ENCODE peak calls at places on chromosomes 13 and 19, in four cellular contexts. Q is K562, E is H1, Z is HepG2. G is an unnamed sample.

GRCh38 chr13:51781246-51782022 is 22.5 kb downstream of the DHRS12 start:
- DNase-seq in Z (no peak), E (no peak), Q (no peak), G (no peak)

GRCh38 chr19:13588953-13589833 is 82.9 kb upstream of the CACNA1A start:
- DNase-seq in E (peak), Q (peak), Z (peak), G (peak)

GRCh38 chr13:23867027-23867491 is 22.1 kb downstream of the MIPEP start:
- DNase-seq in Q (no peak), Z (no peak), E (no peak), G (peak)

GRCh38 chr13:47499358-47500150 is 501.5 kb downstream of the SUCLA2 start:
- DNase-seq in E (no peak), Z (no peak), Q (no peak), G (no peak)

GRCh38 chr19:50658438-50659317 is 9.4 kb downstream of the C19orf81 start:
- DNase-seq in Z (no peak), E (peak), Q (peak), G (peak)

GRCh38 chr19:4295972-4296771 is 6.0 kb downstream of the TMIGD2 start:
- DNase-seq in Z (no peak), E (no peak), Q (no peak), G (no peak)

GRCh38 chr13:51027644-51028043 is 83.4 kb downstream of the C13orf42 start:
- DNase-seq in Q (no peak), Z (no peak), E (peak), G (no peak)

GRCh38 chr13:43776680-43777079 is 10.1 kb downstream of the ENOX1 start:
- DNase-seq in Z (no peak), Q (no peak), E (no peak), G (no peak)

GRCh38 chr19:4267101-4267900 is 11.8 kb upstream of the SHD start:
- DNase-seq in E (peak), Q (peak), Z (peak), G (peak)

GRCh38 chr13:44051923-44052322 is 172.2 kb downstream of the LACC1 start:
- DNase-seq in E (no peak), Z (no peak), Q (no peak), G (peak)

GRCh38 chr19:14561249-14561648 is 10.6 kb downstream of the NDUFB7 start:
- DNase-seq in E (no peak), Q (no peak), Z (no peak), G (no peak)

GRCh38 chr13:36297600-36298338 is at the start of gene CCDC169:
- DNase-seq in E (peak), Q (peak), Z (peak), G (peak)

GRCh38 chr13:50030315-50030714 is 15.1 kb downstream of the KCNRG start:
- DNase-seq in Q (no peak), E (no peak), Z (peak), G (no peak)

GRCh38 chr13:46403851-46404731 is 17.0 kb upstream of the RUBCNL start:
- DNase-seq in Z (no peak), E (no peak), Q (no peak), G (no peak)

GRCh38 chr19:35261356-35262100 is 7.2 kb upstream of the USF2 start:
- DNase-seq in Q (no peak), E (no peak), Z (no peak), G (no peak)

GRCh38 chr13:111203742-111204386 is 88.8 kb downstream of the ARHGEF7 start:
- DNase-seq in Z (no peak), E (no peak), Q (no peak), G (no peak)

GRCh38 chr13:94713556-94714182 is 1.3 kb upstream of the SOX21 start:
- DNase-seq in Q (no peak), Z (no peak), E (peak), G (no peak)

GRCh38 chr13:111344471-111345191 is 24.2 kb downstream of the TEX29 start:
- DNase-seq in Z (peak), Q (peak), E (peak), G (no peak)

GRCh38 chr19:9645466-9645865 is 24.4 kb upstream of the ZNF561 start:
- DNase-seq in E (no peak), Q (no peak), Z (no peak), G (no peak)

GRCh38 chr13:95298971-95299627 is 2.2 kb downstream of the ABCC4 start:
- DNase-seq in E (no peak), Z (no peak), Q (no peak), G (peak)

GRCh38 chr13:46575843-46576242 is 22.9 kb downstream of the LRCH1 start:
- DNase-seq in E (no peak), Q (no peak), Z (no peak), G (no peak)

GRCh38 chr19:17611462-17612244 is 56.2 kb downstream of the COLGALT1 start:
- DNase-seq in Z (no peak), Q (no peak), E (no peak), G (no peak)

GRCh38 chr13:50549221-50549942 is 294.1 kb downstream of the DLEU7 start:
- DNase-seq in E (no peak), Q (no peak), Z (no peak), G (no peak)

GRCh38 chr13:29454931-29455481 is 140.5 kb downstream of the SLC7A1 start:
- DNase-seq in Q (peak), Z (peak), E (peak), G (peak)

GRCh38 chr13:109157275-109157674 is 527.9 kb downstream of the MYO16 start:
- DNase-seq in E (no peak), Q (no peak), Z (no peak), G (no peak)

GRCh38 chr19:12448808-12449207 is 8.0 kb upstream of the ZNF443 start:
- DNase-seq in Z (peak), Q (no peak), E (no peak), G (no peak)

GRCh38 chr13:106521101-106521799 is 14.2 kb downstream of the EFNB2 start:
- DNase-seq in Z (no peak), Q (no peak), E (no peak), G (no peak)

GRCh38 chr19:33332248-33332647 is 29.9 kb upstream of the CEBPA start:
- DNase-seq in E (no peak), Q (no peak), Z (no peak), G (no peak)

GRCh38 chr13:106701810-106702341 is 133.9 kb upstream of the ARGLU1 start:
- DNase-seq in Q (no peak), E (no peak), Z (no peak), G (no peak)

GRCh38 chr19:38512277-38512676 is 78.8 kb downstream of the RYR1 start:
- DNase-seq in E (no peak), Q (no peak), Z (no peak), G (no peak)

DNA sequence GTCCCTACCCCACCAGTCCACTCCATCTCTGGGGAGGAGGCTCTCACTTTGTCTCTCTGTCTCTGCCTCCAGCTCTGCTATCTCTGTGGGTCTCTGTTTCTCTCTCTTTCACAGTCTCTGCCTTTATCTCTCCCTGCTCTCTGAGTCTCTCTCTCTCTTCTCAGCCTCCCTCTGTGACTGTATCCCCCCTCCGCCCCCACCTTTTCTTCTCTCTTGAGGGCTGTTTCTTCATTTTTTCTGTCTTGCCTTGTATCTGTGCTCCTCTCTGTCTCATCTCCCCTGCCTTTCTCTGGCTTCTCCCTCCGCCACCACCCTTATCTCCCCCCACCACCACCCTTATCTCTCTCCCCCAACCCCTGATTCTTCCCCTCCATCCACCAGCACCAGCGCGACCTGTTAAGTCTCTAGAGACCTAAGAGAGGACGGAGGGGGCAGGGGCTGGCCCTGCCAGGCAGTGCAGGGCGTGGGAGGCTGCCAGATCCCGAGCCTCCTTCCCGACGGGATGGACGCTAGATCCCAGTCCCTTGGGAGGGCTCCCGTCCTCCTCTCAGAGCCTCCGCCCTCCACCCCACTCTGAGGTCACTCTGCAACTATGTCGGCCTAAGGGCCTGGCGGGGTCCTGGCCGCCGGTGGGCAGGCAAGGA is 1.0 kb downstream of the AXL start:
- DNase-seq in E (no peak), Q (peak), Z (no peak), G (no peak)
- TF ChIP-seq RNF2 in E (no peak), Q (no peak), Z (no peak), G (no peak)

DNA sequence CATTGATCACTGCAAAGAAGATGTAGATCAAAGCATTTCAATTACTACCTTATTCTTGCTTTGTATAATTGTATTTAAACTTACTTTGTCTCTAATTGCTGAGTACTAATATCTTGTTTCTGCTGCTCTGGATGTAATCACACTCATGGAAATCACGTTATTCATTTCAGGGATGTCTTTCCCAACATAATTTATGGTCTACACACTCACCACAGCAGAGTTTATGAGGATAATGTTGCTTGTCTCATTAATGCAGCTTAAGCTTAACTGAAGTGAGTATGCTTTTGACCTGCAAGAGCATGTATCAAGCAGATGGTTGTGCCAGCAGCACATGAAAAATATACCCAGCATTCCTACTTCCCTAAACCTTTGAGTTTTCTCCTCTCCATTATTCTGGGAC is 1080.8 kb downstream of the SLITRK5 start:
- DNase-seq in Z (no peak), E (no peak), Q (no peak), G (no peak)
- TF ChIP-seq RNF2 in Z (no peak), E (no peak), Q (no peak), G (no peak)

DNA sequence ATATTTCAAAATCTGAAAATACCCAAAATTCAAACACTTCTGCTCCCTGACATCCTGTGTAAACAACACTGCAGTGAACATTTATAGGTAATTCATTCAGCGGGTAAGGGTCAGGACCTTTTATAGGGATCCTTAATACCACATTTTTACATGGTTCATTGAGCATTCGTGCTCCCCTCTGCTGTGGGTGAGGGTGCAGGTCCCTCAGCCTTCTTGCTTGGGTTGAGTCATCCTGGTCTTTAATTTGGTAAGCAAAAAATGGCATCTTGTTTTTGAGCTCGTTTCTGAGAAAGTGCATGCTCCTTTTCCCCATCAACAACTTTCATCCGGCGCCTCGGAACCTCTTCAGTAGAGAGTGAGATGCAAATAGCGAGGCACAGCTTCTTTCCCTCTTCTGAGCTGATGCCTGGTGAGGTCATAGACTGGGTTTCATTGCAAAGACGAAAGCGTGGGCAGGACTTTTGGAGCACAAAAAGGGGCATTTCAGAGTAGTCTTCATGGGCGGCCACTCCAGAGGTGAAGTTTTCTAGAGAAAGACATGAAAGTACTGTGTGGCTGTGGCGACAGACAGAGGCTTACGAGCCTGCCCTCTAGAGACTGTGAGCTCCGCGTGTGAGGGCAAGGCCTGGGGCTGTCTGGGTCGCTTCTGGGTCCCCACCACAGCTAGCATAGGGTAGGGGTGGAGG is 44.5 kb downstream of the BBC3 start:
- DNase-seq in Q (no peak), E (no peak), Z (no peak), G (no peak)
- TF ChIP-seq RNF2 in Q (no peak), E (no peak), Z (no peak), G (no peak)

DNA sequence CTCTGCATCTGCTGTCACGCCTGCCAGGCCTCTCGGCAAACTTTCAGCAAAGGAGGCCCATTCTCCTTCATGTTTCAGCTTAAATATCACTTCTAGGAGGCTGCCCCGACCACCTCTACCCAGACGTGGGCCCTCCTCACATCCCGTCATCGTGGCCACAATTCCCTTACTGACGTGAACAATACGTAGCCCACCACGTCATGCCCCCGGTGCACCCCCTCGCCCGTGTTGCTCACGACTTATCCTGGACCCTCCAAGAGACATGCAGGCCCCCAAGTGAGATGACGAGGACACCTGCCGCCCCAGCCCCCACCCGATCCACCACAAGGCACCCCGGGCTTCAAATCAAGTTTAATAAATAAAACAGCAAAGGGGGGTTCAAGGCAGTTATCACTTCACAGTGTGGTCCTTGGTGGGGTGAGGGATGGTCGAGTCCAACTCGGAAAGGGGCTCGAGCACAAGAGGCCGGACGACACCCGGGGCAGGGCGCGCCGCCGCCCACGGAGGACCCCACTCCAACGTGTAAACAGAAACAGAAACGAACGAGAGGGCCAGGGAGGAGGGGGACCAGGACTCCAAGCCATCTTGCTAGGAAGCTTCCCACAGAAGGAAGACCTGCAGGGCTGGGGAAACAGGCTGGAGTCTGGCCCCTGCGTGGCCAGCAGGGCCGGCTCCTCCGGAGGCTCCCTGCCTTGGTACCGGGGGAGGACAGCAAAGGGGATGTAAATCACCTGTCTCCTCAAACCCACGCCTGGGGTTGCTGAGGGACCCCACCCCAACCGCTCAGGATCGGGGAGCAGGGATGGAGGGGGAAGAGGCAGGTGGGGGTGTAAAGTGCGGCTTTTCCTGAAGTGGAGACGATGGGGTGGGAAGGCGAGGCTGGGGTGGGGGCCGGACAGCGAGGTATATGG is 14.3 kb upstream of the PLPP2 start:
- DNase-seq in E (no peak), Z (no peak), Q (no peak), G (no peak)
- TF ChIP-seq RNF2 in E (no peak), Z (no peak), Q (no peak), G (no peak)

GRCh38 chr13:74751739-74752138 is 617.5 kb upstream of the KLF12 start:
- DNase-seq in Z (no peak), Q (no peak), E (no peak), G (no peak)
- TF ChIP-seq RNF2 in Z (no peak), Q (no peak), E (no peak), G (no peak)

GRCh38 chr13:112714366-112714765 is 24.5 kb downstream of the ATP11A start:
- DNase-seq in E (no peak), Z (no peak), Q (no peak), G (no peak)
- TF ChIP-seq RNF2 in E (no peak), Z (no peak), Q (no peak), G (no peak)